ENCODE peak calls at places on chromosomes 4 and X, in seven cellular contexts. W, R, I, G, U, B and F are unnamed samples.

GRCh38 chr4:62797221-62797620 is 1597.1 kb downstream of the ADGRL3 start:
- DNase-seq in W (no peak), R (no peak), I (no peak), G (no peak), U (no peak), B (no peak), F (no peak)

GRCh38 chrX:12958059-12958458 is 16.9 kb upstream of the TMSB4X start:
- DNase-seq in W (no peak), R (peak), I (no peak), G (no peak), U (no peak), B (no peak), F (no peak)

GRCh38 chrX:156004740-156005139 is 7.2 kb downstream of the IL9R start:
- DNase-seq in W (no peak), R (no peak), I (no peak), G (no peak), U (no peak), B (no peak), F (no peak)

GRCh38 chr4:223913-224497 is 81.3 kb downstream of the ZNF732 start:
- DNase-seq in W (no peak), R (no peak), I (no peak), G (no peak), U (no peak), B (no peak), F (no peak)

GRCh38 chr4:7325541-7325940 is 109.2 kb downstream of the PSAPL1 start:
- DNase-seq in W (no peak), R (no peak), I (no peak), G (no peak), U (no peak), B (no peak), F (no peak)

GRCh38 chr4:10164877-10165283 is 48.3 kb upstream of the WDR1 start:
- DNase-seq in W (no peak), R (peak), I (no peak), G (peak), U (peak), B (no peak), F (no peak)

GRCh38 chr4:57355066-57355465 is 244.9 kb upstream of the IGFBP7 start:
- DNase-seq in W (no peak), R (no peak), I (no peak), G (peak), U (no peak), B (peak), F (no peak)

GRCh38 chrX:45445745-45446412 is 245.2 kb upstream of the DIPK2B start:
- DNase-seq in W (no peak), R (no peak), I (no peak), G (peak), U (no peak), B (peak), F (no peak)

GRCh38 chr4:53015681-53016080 is 153.6 kb downstream of the RASL11B start:
- DNase-seq in W (no peak), R (peak), I (no peak), G (no peak), U (peak), B (peak), F (no peak)

GRCh38 chr4:99091174-99091573 is 2.6 kb upstream of the ADH5 start:
- DNase-seq in W (no peak), R (peak), I (no peak), G (no peak), U (no peak), B (no peak), F (no peak)

GRCh38 chr4:35950442-35950841 is 293.9 kb downstream of the ARAP2 start:
- DNase-seq in W (no peak), R (no peak), I (no peak), G (no peak), U (no peak), B (no peak), F (no peak)

GRCh38 chr4:88382621-88383020 is 4.0 kb downstream of the HERC6 start:
- DNase-seq in W (no peak), R (peak), I (peak), G (peak), U (no peak), B (no peak), F (peak)

GRCh38 chr4:65580551-65580950 is 89.7 kb downstream of the EPHA5 start:
- DNase-seq in W (no peak), R (no peak), I (no peak), G (peak), U (no peak), B (peak), F (no peak)

GRCh38 chr4:182085051-182085480 is 158.1 kb upstream of the TENM3 start:
- DNase-seq in W (no peak), R (no peak), I (no peak), G (peak), U (no peak), B (peak), F (no peak)

GRCh38 chrX:154714925-154715324 is 36.0 kb downstream of the GAB3 start:
- DNase-seq in W (peak), R (peak), I (peak), G (peak), U (peak), B (no peak), F (peak)

GRCh38 chr4:85571008-85571407 is 96.1 kb downstream of the ARHGAP24 start:
- DNase-seq in W (no peak), R (peak), I (no peak), G (no peak), U (no peak), B (no peak), F (no peak)

GRCh38 chr4:84915396-84915780 is 51.1 kb downstream of the WDFY3 start:
- DNase-seq in W (no peak), R (no peak), I (no peak), G (no peak), U (no peak), B (no peak), F (no peak)

GRCh38 chr4:1792832-1793495 is at the start of gene FGFR3:
- DNase-seq in W (peak), R (peak), I (no peak), G (no peak), U (no peak), B (no peak), F (peak)

GRCh38 chr4:113540859-113541258 is 220.7 kb downstream of the CAMK2D start:
- DNase-seq in W (no peak), R (no peak), I (no peak), G (peak), U (no peak), B (peak), F (no peak)

GRCh38 chr4:173794662-173795061 is 264.6 kb upstream of the HAND2 start:
- DNase-seq in W (no peak), R (no peak), I (no peak), G (peak), U (no peak), B (peak), F (no peak)

GRCh38 chr4:115323106-115323684 is 209.8 kb upstream of the NDST4 start:
- DNase-seq in W (peak), R (no peak), I (no peak), G (no peak), U (no peak), B (peak), F (no peak)

GRCh38 chrX:101415180-101416130 is 7.4 kb downstream of the HNRNPH2 start:
- DNase-seq in W (no peak), R (peak), I (peak), G (peak), U (peak), B (peak), F (peak)

GRCh38 chr4:42671431-42672194 is 14.7 kb upstream of the ATP8A1 start:
- DNase-seq in W (no peak), R (peak), I (peak), G (no peak), U (no peak), B (no peak), F (no peak)

GRCh38 chr4:40924096-40924792 is 174.5 kb downstream of the NSUN7 start:
- DNase-seq in W (no peak), R (peak), I (peak), G (peak), U (peak), B (no peak), F (peak)

GRCh38 chrX:154779261-154779660 is 16.6 kb downstream of the DKC1 start:
- DNase-seq in W (no peak), R (no peak), I (no peak), G (peak), U (no peak), B (peak), F (no peak)

GRCh38 chrX:103629295-103630170 is 758 bp downstream of the TCEAL1 start:
- DNase-seq in W (no peak), R (peak), I (peak), G (peak), U (peak), B (peak), F (peak)

GRCh38 chrX:69163936-69164741 is 1.1 kb downstream of the PJA1 start:
- DNase-seq in W (no peak), R (peak), I (peak), G (no peak), U (no peak), B (no peak), F (peak)

GRCh38 chr4:139666735-139667266 is 1.2 kb downstream of the MGST2 start:
- DNase-seq in W (no peak), R (no peak), I (no peak), G (peak), U (no peak), B (peak), F (no peak)

GRCh38 chrX:49019050-49019449 is 17.0 kb upstream of the GRIPAP1 start:
- DNase-seq in W (no peak), R (no peak), I (no peak), G (no peak), U (no peak), B (no peak), F (no peak)

GRCh38 chr4:28010543-28011235 is 1150.0 kb downstream of the STIM2 start:
- DNase-seq in W (no peak), R (no peak), I (no peak), G (no peak), U (no peak), B (no peak), F (no peak)